ENCODE peak calls at places on chromosomes 5 and 9, in seven cellular contexts. H is lower lobe of right lung, Q is tibial artery, G is heart right ventricle, Z is uterus, J is A673, Y is PC-9. A is an unnamed sample.

GRCh38 chr5:126492939-126493338 is 69.7 kb downstream of the GRAMD2B start:
- DNase-seq in J (no peak), G (no peak), Y (no peak), Q (no peak), Z (peak; percentile 65), H (no peak), A (no peak)

GRCh38 chr9:14782652-14783051 is 60.1 kb upstream of the CER1 start:
- DNase-seq in H (no peak), Q (no peak), G (no peak), Y (no peak), Z (no peak), J (no peak), A (no peak)

GRCh38 chr5:65341835-65342234 is 139.9 kb downstream of the ADAMTS6 start:
- DNase-seq in H (no peak), Q (no peak), J (no peak), Y (no peak), Z (no peak), G (no peak), A (no peak)

GRCh38 chr5:1446602-1447343 is 1.5 kb upstream of the SLC6A3 start:
- DNase-seq in H (no peak), G (no peak), Z (no peak), Q (peak; percentile 55), J (no peak), Y (no peak), A (peak; percentile 0)

GRCh38 chr5:89241186-89241585 is 358.2 kb upstream of the MEF2C start:
- DNase-seq in H (no peak), Q (no peak), J (no peak), G (no peak), Z (no peak), Y (no peak), A (no peak)

GRCh38 chr9:126234681-126235349 is 91.8 kb upstream of the MVB12B start:
- DNase-seq in Y (no peak), J (no peak), H (no peak), Z (no peak), Q (peak; percentile 44), G (no peak), A (no peak)

GRCh38 chr9:111980398-111980797 is 83.8 kb downstream of the UGCG start:
- DNase-seq in J (no peak), Y (no peak), Q (peak; percentile 10), G (no peak), H (no peak), Z (no peak), A (no peak)

GRCh38 chr9:110208031-110208430 is at the start of gene C9orf152:
- DNase-seq in J (no peak), G (no peak), Z (no peak), Y (peak; percentile 37), Q (no peak), H (peak; percentile 72), A (no peak)

GRCh38 chr9:87067426-87067825 is 120.1 kb upstream of the GAS1 start:
- DNase-seq in Y (no peak), J (no peak), H (no peak), Q (no peak), Z (no peak), G (no peak), A (no peak)

GRCh38 chr9:127970401-127971313 is 10.1 kb downstream of the EEIG1 start:
- DNase-seq in Y (no peak), Z (no peak), G (no peak), J (peak; percentile 50), H (no peak), Q (no peak), A (peak; percentile 68)

GRCh38 chr9:70406446-70406862 is 8.0 kb downstream of the KLF9 start:
- DNase-seq in H (no peak), J (no peak), Q (no peak), Y (no peak), Z (peak; percentile 57), G (no peak), A (no peak)

GRCh38 chr9:79673614-79674013 is 101.8 kb downstream of the TLE4 start:
- DNase-seq in Z (no peak), H (no peak), Q (no peak), G (no peak), Y (no peak), J (no peak), A (no peak)
- H3K36me3 ChIP-seq in Z (no peaks in the 10 kb centered on the region), H (no peaks in the 10 kb centered on the region), Q (no peaks in the 10 kb centered on the region), G (no peaks in the 10 kb centered on the region), Y (no peaks in the 10 kb centered on the region), J (no peaks in the 10 kb centered on the region), A (no peaks in the 10 kb centered on the region)

DNA sequence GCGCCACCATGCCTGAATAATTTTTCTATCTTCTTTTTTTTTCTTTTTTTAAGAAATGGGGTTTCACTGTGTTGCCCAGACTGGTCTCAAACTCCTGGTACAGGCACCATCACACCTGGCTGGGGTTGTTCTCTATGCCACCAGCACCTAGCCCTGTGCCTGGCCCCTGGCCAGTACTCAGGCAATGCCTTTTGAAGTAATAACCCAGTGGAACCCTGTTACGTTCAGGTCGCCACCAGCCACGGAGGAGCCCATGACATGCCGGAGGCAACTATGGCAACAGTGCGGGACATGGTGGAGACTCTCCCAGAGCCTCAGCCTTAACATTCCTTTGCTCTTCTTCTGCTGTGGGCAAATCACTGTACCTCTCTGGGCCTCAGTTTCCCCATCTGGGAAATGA is 14.1 kb downstream of the COL15A1 start:
- DNase-seq in Y (no peak), J (no peak), Z (no peak), G (no peak), H (no peak), Q (no peak), A (no peak)
- H3K27ac ChIP-seq in Y (no peak overlapping the region), J (no peak overlapping the region), Z (peak overlapping the region; percentile 79), G (peak overlapping the region; percentile 61), H (peak overlapping the region; percentile 65), Q (peak overlapping the region; percentile 85), A (no peak overlapping the region)

DNA sequence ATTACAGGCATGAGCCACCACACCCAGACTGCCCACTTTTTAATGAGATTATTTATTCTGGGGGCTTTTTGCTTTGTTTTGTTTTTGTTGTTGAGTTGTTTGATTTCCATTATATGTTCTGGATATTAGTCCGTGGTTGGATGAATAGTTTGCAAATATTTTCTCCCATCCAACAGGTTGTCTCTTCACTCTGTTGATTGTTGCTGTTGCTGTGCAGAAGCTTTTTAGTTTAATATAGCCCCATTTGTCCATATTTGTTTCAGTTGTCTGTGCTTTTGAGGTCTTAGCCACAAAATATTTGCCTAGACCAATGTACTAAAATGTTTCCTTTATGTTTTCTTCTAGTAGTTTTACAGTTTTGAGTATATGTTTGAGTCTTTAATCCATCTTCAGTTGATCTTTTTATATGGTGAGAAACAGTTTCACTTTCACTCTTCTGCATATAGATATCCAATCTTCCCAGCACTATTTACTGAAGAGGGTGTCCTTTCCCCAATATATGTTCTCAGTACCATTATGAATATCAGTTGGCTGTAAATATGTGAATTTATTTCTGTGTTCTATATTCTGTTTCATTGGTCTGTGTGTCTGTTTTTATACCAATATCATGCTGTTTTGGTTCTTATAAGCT is 30.2 kb upstream of the TBCA start:
- DNase-seq in J (no peak), Q (no peak), Z (no peak), H (no peak), Y (no peak), G (no peak), A (no peak)
- H3K4me3 ChIP-seq in J (no peak overlapping the region), Q (no peak overlapping the region), Z (no peak overlapping the region), H (no peak overlapping the region), Y (no peak overlapping the region), G (no peak overlapping the region), A (peak overlapping the region; percentile 12)

DNA sequence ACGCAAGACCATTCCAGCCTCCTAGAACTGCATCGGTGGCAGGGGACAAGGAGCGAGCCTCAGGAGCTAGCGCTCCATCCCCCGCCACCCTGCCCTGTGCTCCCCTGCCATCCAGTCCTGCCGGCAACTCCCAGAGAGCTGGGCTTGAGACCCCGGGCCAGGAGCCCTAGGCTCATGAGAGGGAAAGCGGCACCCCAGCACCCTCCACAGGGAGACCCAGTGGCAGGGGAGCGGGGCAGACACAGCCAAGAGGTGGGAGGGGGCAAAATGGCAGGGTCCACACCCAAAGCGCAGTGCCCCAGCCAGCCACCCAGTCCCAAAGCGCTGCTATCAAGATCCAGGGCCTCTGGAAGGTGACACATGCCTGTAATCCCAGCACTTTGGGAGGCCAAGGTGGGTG is 12.7 kb downstream of the UBAC1 start:
- DNase-seq in J (no peak), Z (no peak), Q (no peak), Y (no peak), H (no peak), G (no peak), A (no peak)
- H3K36me3 ChIP-seq in J (peaks cover 42% of the 10 kb centered on the region), Z (no peaks in the 10 kb centered on the region), Q (peaks cover 74% of the 10 kb centered on the region), Y (no peaks in the 10 kb centered on the region), H (peaks cover 95% of the 10 kb centered on the region), G (no peaks in the 10 kb centered on the region), A (no peaks in the 10 kb centered on the region)

GRCh38 chr9:36941441-36941840 is 92.6 kb downstream of the PAX5 start:
- DNase-seq in Q (no peak), H (no peak), Z (no peak), Y (no peak), G (no peak), J (no peak), A (no peak)

GRCh38 chr9:36939214-36939613 is 94.9 kb downstream of the PAX5 start:
- DNase-seq in Y (no peak), Z (no peak), G (no peak), H (no peak), Q (no peak), J (no peak), A (peak; percentile 4)

GRCh38 chr9:36940881-36941280 is 93.2 kb downstream of the PAX5 start:
- DNase-seq in Y (no peak), Q (no peak), G (no peak), J (no peak), H (no peak), Z (no peak), A (no peak)

GRCh38 chr9:36937951-36938350 is 96.1 kb downstream of the PAX5 start:
- DNase-seq in Z (no peak), J (no peak), Q (no peak), Y (no peak), G (no peak), H (no peak), A (no peak)

GRCh38 chr9:36939655-36940578 is 94.2 kb downstream of the PAX5 start:
- DNase-seq in Z (no peak), Q (no peak), Y (no peak), J (no peak), G (no peak), H (no peak), A (no peak)
- H3K27ac ChIP-seq in Z (no peak overlapping the region), Q (no peak overlapping the region), Y (no peak overlapping the region), J (no peak overlapping the region), G (no peak overlapping the region), H (no peak overlapping the region), A (no peak overlapping the region)

A was measured in naive thymus-derived CD4-positive, alpha-beta T cell.